ENCODE peak calls at places on chromosome 7, in nine cellular contexts. N is upper lobe of right lung; X is WTC11; S is gastrocnemius medialis; O is left cardiac atrium; Z is foreskin keratinocyte; I is activated CD8-positive, alpha-beta memory T cell treated with anti-CD3 and anti-CD28 coated beads, Interleukin-2, amount 10 ng/mL, durations not matched to agents 7 days and 5 days; G is CD4-positive, alpha-beta T cell; B is right cardiac atrium. U is an unnamed sample.

GRCh38 chr7:105003275-105003674 is 10.7 kb upstream of the KMT2E start:
- ATAC-seq in G (peak; percentile 81), N (peak; percentile 85), X (no peak), B (peak; percentile 85), Z (peak; percentile 94), I (peak; percentile 75), S (peak; percentile 87), O (peak; percentile 74), U (no peak)

GRCh38 chr7:157554393-157555238 is 217.8 kb downstream of the DNAJB6 start:
- ATAC-seq in O (no peak), G (no peak), Z (no peak), S (no peak), X (no peak), N (no peak), I (no peak), B (no peak), U (no peak)

GRCh38 chr7:27073066-27073465 is 22.7 kb downstream of the HOXA1 start:
- ATAC-seq in G (no peak), B (no peak), S (no peak), Z (no peak), I (no peak), X (no peak), N (no peak), O (no peak), U (no peak)

GRCh38 chr7:1209097-1209496 is 23.6 kb upstream of the UNCX start:
- ATAC-seq in S (no peak), N (no peak), I (no peak), G (no peak), X (no peak), B (no peak), Z (no peak), O (no peak), U (no peak)

GRCh38 chr7:80641548-80641947 is 3.1 kb downstream of the CD36 start:
- ATAC-seq in G (no peak), S (no peak), O (no peak), B (no peak), X (no peak), N (no peak), Z (no peak), I (no peak), U (no peak)

GRCh38 chr7:51295435-51296269 is 21.0 kb downstream of the COBL start:
- ATAC-seq in G (no peak), S (no peak), O (peak; percentile 31), X (no peak), B (peak; percentile 45), I (no peak), Z (no peak), N (no peak), U (no peak)

GRCh38 chr7:105209870-105210269 is 178.9 kb downstream of the SRPK2 start:
- ATAC-seq in N (no peak), X (no peak), Z (no peak), S (no peak), B (no peak), I (no peak), O (no peak), G (peak; percentile 42), U (no peak)

GRCh38 chr7:36514289-36515243 is 124.9 kb downstream of the ANLN start:
- ATAC-seq in X (no peak), I (peak; percentile 34), Z (peak; percentile 12), G (no peak), O (no peak), S (no peak), N (no peak), B (no peak), U (no peak)

GRCh38 chr7:28348631-28349030 is 63.7 kb upstream of the CREB5 start:
- ATAC-seq in B (peak; percentile 41), S (no peak), Z (no peak), N (peak; percentile 87), X (no peak), O (peak; percentile 60), I (no peak), G (no peak), U (no peak)

GRCh38 chr7:116730097-116731018 is 58.4 kb downstream of the MET start:
- ATAC-seq in Z (no peak), B (no peak), N (no peak), X (no peak), O (no peak), G (no peak), I (no peak), S (no peak), U (no peak)

U was measured in stimulated activated memory B cell treated with anti-CD40 and anti-IgM and Interleukin-4, amounts not matched to agents 10 μg/mL and 1 μg/mL and 100 μg/mL, for 72 hours.